ENCODE peak calls at places on chromosomes 16 and 17, in four cellular contexts. W, G, L and K are unnamed samples. For H3K79me1, the result is how much of the 10 kb centered on the place peaks cover.

GRCh38 chr16:81923296-81923695 is 88.0 kb downstream of the SDR42E1 start:
- DNase-seq in G (no peak), W (no peak), L (no peak), K (no peak)

GRCh38 chr16:19842758-19843157 is 41.9 kb downstream of the GPRC5B start:
- DNase-seq in G (no peak), W (no peak), L (no peak), K (no peak)

GRCh38 chr17:7858487-7858832 is 657 bp downstream of the CYB5D1 start:
- DNase-seq in L (no peak), W (peak), G (peak), K (no peak)

GRCh38 chr17:41417576-41418015 is 6.8 kb downstream of the KRT37 start:
- DNase-seq in L (peak), G (no peak), W (peak), K (peak)

GRCh38 chr17:354651-355556 is 2.3 kb upstream of the RPH3AL start:
- DNase-seq in G (no peak), L (no peak), W (peak), K (no peak)

GRCh38 chr16:11586375-11586855 is 304 bp downstream of the LITAF start:
- DNase-seq in L (no peak), G (no peak), W (no peak), K (no peak)

GRCh38 chr16:1984347-1985225 is 593 bp downstream of the GFER start:
- DNase-seq in W (peak), G (no peak), L (no peak), K (no peak)

GRCh38 chr17:76208120-76208519 is 32.2 kb downstream of the RNF157 start:
- DNase-seq in L (no peak), W (no peak), G (no peak), K (no peak)

GRCh38 chr16:17365591-17366298 is 105.0 kb downstream of the XYLT1 start:
- DNase-seq in W (no peak), G (no peak), L (no peak), K (no peak)

GRCh38 chr16:6884002-6884401 is 448.6 kb upstream of the RBFOX1 start:
- DNase-seq in W (no peak), L (no peak), G (no peak), K (no peak)

GRCh38 chr16:23132921-23133532 is 16.2 kb downstream of the USP31 start:
- DNase-seq in W (no peak), L (no peak), G (no peak), K (no peak)

GRCh38 chr17:29573558-29573870 is 5.0 kb downstream of the TP53I13 start:
- DNase-seq in W (peak), L (no peak), G (no peak), K (no peak)

GRCh38 chr17:78665952-78666920 is 89.0 kb upstream of the DNAH17 start:
- DNase-seq in G (no peak), W (no peak), L (no peak), K (peak)

GRCh38 chr17:38510424-38511125 is 82.3 kb downstream of the ARHGAP23 start:
- DNase-seq in L (peak), G (peak), W (peak), K (no peak)

GRCh38 chr17:79667746-79668145 is 56.9 kb upstream of the RBFOX3 start:
- DNase-seq in G (no peak), L (no peak), W (peak), K (no peak)

GRCh38 chr16:27314161-27314723 is 468 bp downstream of the IL4R start:
- DNase-seq in G (no peak), L (peak), W (no peak), K (peak)

GRCh38 chr17:19728114-19728495 is 11.7 kb upstream of the SLC47A2 start:
- DNase-seq in G (no peak), L (no peak), W (no peak), K (peak)

GRCh38 chr17:6420173-6420641 is 14.7 kb downstream of the AIPL1 start:
- DNase-seq in G (no peak), W (peak), L (peak), K (no peak)

GRCh38 chr16:29011112-29011511 is 26.3 kb downstream of the LAT start:
- DNase-seq in G (no peak), W (peak), L (peak), K (no peak)

GRCh38 chr16:87468550-87468949 is 24.3 kb downstream of the ZCCHC14 start:
- DNase-seq in W (no peak), L (no peak), G (no peak), K (no peak)

GRCh38 chr16:85137323-85138072 is 25.2 kb upstream of the CIBAR2 start:
- DNase-seq in W (no peak), L (no peak), G (no peak), K (peak)

GRCh38 chr17:2847601-2848255 is 51.5 kb downstream of the RAP1GAP2 start:
- DNase-seq in W (no peak), G (no peak), L (no peak), K (no peak)

GRCh38 chr17:42459983-42460300 is 1.3 kb downstream of the ATP6V0A1 start:
- DNase-seq in G (no peak), L (no peak), W (no peak), K (no peak)

GRCh38 chr17:78723001-78723796 is 58.9 kb downstream of the CYTH1 start:
- DNase-seq in L (peak), G (peak), W (peak), K (no peak)

GRCh38 chr17:47695664-47696376 is 1.9 kb downstream of the TBKBP1 start:
- DNase-seq in G (no peak), L (peak), W (no peak), K (no peak)

GRCh38 chr17:47694818-47695663 is 1.1 kb downstream of the TBKBP1 start:
- DNase-seq in L (peak), W (peak), G (no peak), K (no peak)

GRCh38 chr17:47693667-47694017 is 319 bp upstream of the TBKBP1 start:
- DNase-seq in W (no peak), G (no peak), L (no peak), K (peak)

GRCh38 chr17:47692895-47693666 is 880 bp upstream of the TBKBP1 start:
- DNase-seq in G (no peak), L (no peak), W (peak), K (no peak)

GRCh38 chr17:47694018-47694817 is at the start of gene TBKBP1:
- DNase-seq in W (peak), G (peak), L (peak), K (peak)
- H3K9ac ChIP-seq in W (no peak), G (peak), L (peak), K (peak)

DNA sequence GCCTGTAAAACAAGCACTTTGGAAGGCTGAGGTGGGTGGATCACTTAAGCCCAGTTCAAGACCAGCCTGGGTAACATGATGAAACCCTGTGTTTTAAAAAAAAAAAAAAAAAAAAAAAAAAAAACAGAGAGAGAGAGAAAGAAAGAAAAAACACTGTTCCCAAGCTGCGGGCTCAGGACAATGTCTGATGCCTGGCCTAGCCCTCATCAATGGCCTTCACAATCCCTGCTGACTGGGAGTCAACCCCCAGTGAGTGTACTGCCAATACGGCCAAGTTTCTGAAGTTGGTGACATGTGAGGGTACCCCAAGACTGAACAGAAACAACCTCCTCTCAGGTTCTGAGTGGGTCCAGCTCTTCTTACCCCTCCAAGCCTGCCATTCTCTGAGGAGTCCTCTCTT is 116.5 kb downstream of the ZNF778 start:
- DNase-seq in L (no peak), W (no peak), G (no peak), K (no peak)
- H3K27ac ChIP-seq in L (peak), W (no peak), G (no peak), K (no peak)

DNA sequence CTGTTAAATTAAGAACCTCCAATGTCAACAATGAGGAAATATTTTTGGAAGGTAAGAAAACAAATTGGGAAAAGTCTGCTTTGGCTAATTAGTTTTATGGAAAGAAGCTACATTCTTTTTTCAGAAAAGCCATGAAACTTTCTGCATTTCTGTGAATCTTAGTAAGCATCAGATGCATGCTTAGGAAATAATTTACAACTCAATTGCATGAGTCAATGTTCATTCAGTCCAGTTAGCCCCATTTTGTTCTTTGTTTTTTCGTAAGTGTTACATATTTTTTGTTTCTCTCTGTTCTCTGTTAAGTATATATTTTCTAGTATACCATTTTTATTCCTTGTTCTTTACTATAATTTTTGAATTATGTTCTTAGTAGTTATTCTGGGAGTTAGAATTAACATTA is 195.2 kb upstream of the KIF2B start:
- DNase-seq in W (no peak), G (no peak), L (no peak), K (no peak)
- H3K79me1 ChIP-seq in W (under half), G (under half), L (under half), K (under half)

GRCh38 chr17:69870751-69871199 is 204.2 kb upstream of the KCNJ16 start:
- DNase-seq in W (no peak), L (no peak), G (peak), K (peak)

GRCh38 chr17:69869667-69870066 is 205.4 kb upstream of the KCNJ16 start:
- DNase-seq in G (no peak), W (no peak), L (no peak), K (no peak)

GRCh38 chr17:69870091-69870530 is 204.9 kb upstream of the KCNJ16 start:
- DNase-seq in W (no peak), G (peak), L (no peak), K (peak)

GRCh38 chr17:69872675-69873262 is 202.3 kb upstream of the KCNJ16 start:
- DNase-seq in W (no peak), L (no peak), G (no peak), K (no peak)

GRCh38 chr17:69871318-69871717 is 203.7 kb upstream of the KCNJ16 start:
- DNase-seq in W (no peak), L (no peak), G (no peak), K (no peak)
- H3K9ac ChIP-seq in W (no peak), L (no peak), G (no peak), K (no peak)

GRCh38 chr17:48973806-48974205 is 5.4 kb upstream of the GIP start:
- DNase-seq in W (no peak), G (no peak), L (no peak), K (no peak)

GRCh38 chr17:48970224-48970623 is 1.8 kb upstream of the GIP start:
- DNase-seq in G (no peak), W (no peak), L (no peak), K (no peak)

GRCh38 chr17:48972749-48973097 is 4.3 kb upstream of the GIP start:
- DNase-seq in W (no peak), L (no peak), G (no peak), K (no peak)

GRCh38 chr17:48970865-48971687 is 2.7 kb upstream of the GIP start:
- DNase-seq in L (no peak), W (no peak), G (no peak), K (no peak)
- H3K27ac ChIP-seq in L (no peak), W (no peak), G (no peak), K (peak)

DNA sequence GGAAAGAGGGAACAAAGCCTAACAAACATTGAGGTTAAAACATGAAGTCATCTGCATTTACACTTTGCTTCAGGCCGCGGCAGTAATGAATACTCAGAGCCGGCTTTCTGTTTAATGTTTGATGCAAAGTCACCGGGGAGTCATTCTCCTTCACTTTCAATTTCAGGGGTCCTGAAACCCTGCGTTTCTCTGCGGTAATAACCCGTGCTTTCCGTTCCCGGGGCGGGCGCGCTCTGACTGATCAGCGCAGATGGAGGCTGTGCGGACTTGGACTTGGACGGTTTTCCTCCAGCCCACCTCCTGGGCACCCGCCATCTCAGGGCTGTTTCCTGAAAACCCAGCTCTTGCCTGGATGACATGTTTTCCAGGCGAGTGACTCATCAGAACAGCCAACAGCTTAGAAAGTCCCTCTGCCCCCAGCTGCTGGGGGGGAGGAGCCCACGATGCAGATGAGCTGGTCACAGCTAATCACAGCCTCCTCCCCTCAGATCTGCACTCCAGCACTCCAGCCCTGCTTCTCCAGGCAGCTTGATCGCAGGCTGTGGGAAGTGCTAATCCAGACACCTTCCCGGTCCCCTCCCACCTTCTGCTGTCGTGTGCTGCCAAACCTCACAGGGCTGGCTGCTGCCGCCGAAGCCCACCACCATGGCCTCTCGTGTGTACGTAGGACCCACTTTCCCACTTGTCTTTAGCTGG is 158.6 kb upstream of the CHMP6 start:
- DNase-seq in W (peak), L (peak), G (peak), K (peak)
- H3K79me1 ChIP-seq in W (under half), L (under half), G (under half), K (under half)